ENCODE peak calls at places on chromosomes 11 and 22, in seven cellular contexts. A is DMS153, H is A549, I is HEK293T, J is GM10248, U is suprapubic skin, Y is HFFc6. R is an unnamed sample.
A peak's percentile ranks its signal among the peaks of the same experiment; 100 is the strongest.

GRCh38 chr11:3971756-3972404 is 116.4 kb downstream of the STIM1 start:
- DNase-seq in A (no peak), H (peak; percentile 26), I (no peak), J (no peak), U (no peak), Y (peak; percentile 35), R (no peak)

GRCh38 chr11:90851196-90851595 is 628.3 kb upstream of the CHORDC1 start:
- DNase-seq in A (no peak), H (no peak), I (no peak), J (no peak), U (no peak), Y (no peak), R (no peak)

GRCh38 chr11:235180-235997 is 753 bp downstream of the SIRT3 start:
- DNase-seq in A (no peak), H (no peak), I (no peak), J (no peak), U (peak; percentile 53), Y (no peak), R (no peak)

GRCh38 chr22:46421272-46421671 is 85.8 kb downstream of the TRMU start:
- DNase-seq in A (peak; percentile 64), H (no peak), I (no peak), J (peak; percentile 74), U (no peak), Y (no peak), R (no peak)

GRCh38 chr22:45131749-45132148 is 32.0 kb upstream of the NUP50 start:
- DNase-seq in A (no peak), H (no peak), I (no peak), J (no peak), U (no peak), Y (no peak), R (no peak)

GRCh38 chr11:128720522-128720985 is 26.7 kb downstream of the FLI1 start:
- DNase-seq in A (no peak), H (no peak), I (no peak), J (peak; percentile 67), U (no peak), Y (no peak), R (no peak)

GRCh38 chr11:8597182-8597581 is 3.2 kb upstream of the STK33 start:
- DNase-seq in A (peak; percentile 45), H (peak; percentile 66), I (no peak), J (no peak), U (no peak), Y (peak; percentile 14), R (no peak)

GRCh38 chr11:134313821-134314607 is 17.8 kb upstream of the GLB1L2 start:
- DNase-seq in A (no peak), H (no peak), I (no peak), J (no peak), U (no peak), Y (no peak), R (no peak)

GRCh38 chr11:47271961-47272661 is 2.2 kb downstream of the MADD start:
- DNase-seq in A (peak; percentile 54), H (no peak), I (peak; percentile 21), J (peak; percentile 36), U (no peak), Y (no peak), R (no peak)